ENCODE peak calls at places on chromosome 3, in five cellular contexts. One of them, this sample, is unnamed.

GRCh38 chr3:184740509-184741258 is 28.8 kb upstream of the MAGEF1 start:
- DNase-seq in neural crest cell: no peak
- DNase-seq in astrocyte of the spinal cord: peak; percentile 22
- DNase-seq in RWPE1: peak; percentile 84
- DNase-seq in SW480: peak; percentile 87
- DNase-seq in this sample: peak; percentile 28

GRCh38 chr3:55501905-55502304 is 14.8 kb upstream of the WNT5A start:
- DNase-seq in neural crest cell: no peak
- DNase-seq in RWPE1: no peak
- DNase-seq in SW480: no peak
- DNase-seq in astrocyte of the spinal cord: peak; percentile 56
- DNase-seq in this sample: no peak

GRCh38 chr3:72523409-72524172 is 324.7 kb downstream of the SHQ1 start:
- DNase-seq in SW480: peak; percentile 62
- DNase-seq in RWPE1: no peak
- DNase-seq in astrocyte of the spinal cord: no peak
- DNase-seq in neural crest cell: no peak
- DNase-seq in this sample: peak; percentile 7

GRCh38 chr3:66934041-66934440 is 64.1 kb upstream of the KBTBD8 start:
- DNase-seq in SW480: no peak
- DNase-seq in RWPE1: no peak
- DNase-seq in astrocyte of the spinal cord: no peak
- DNase-seq in neural crest cell: no peak
- DNase-seq in this sample: no peak

GRCh38 chr3:47527952-47528718 is 14.6 kb upstream of the ELP6 start:
- DNase-seq in RWPE1: peak; percentile 18
- DNase-seq in astrocyte of the spinal cord: no peak
- DNase-seq in SW480: no peak
- DNase-seq in neural crest cell: no peak
- DNase-seq in this sample: no peak

GRCh38 chr3:199815-200214 is 3.3 kb downstream of the CHL1 start:
- DNase-seq in SW480: no peak
- DNase-seq in RWPE1: no peak
- DNase-seq in astrocyte of the spinal cord: no peak
- DNase-seq in neural crest cell: no peak
- DNase-seq in this sample: no peak

GRCh38 chr3:133595341-133595740 is 21.9 kb downstream of the CDV3 start:
- DNase-seq in RWPE1: peak; percentile 78
- DNase-seq in SW480: peak; percentile 44
- DNase-seq in neural crest cell: no peak
- DNase-seq in astrocyte of the spinal cord: no peak
- DNase-seq in this sample: no peak

GRCh38 chr3:39146611-39147373 is 6.6 kb downstream of the CSRNP1 start:
- DNase-seq in astrocyte of the spinal cord: peak; percentile 97
- DNase-seq in RWPE1: peak; percentile 81
- DNase-seq in neural crest cell: no peak
- DNase-seq in SW480: peak; percentile 89
- DNase-seq in this sample: peak; percentile 95

GRCh38 chr3:99901200-99901926 is 83.7 kb downstream of the CMSS1 start:
- DNase-seq in RWPE1: peak; percentile 63
- DNase-seq in astrocyte of the spinal cord: peak; percentile 63
- DNase-seq in SW480: peak; percentile 39
- DNase-seq in neural crest cell: no peak
- DNase-seq in this sample: peak; percentile 87